ENCODE peak calls at places on chromosome 1, in nine cellular contexts. D is dorsolateral prefrontal cortex, Z is IMR-90, H is uterus, N is choroid plexus epithelial cell, A is HL-60, P is lung, R is breast epithelium, M is NB4. Y is an unnamed sample.

GRCh38 chr1:114803001-114803400 is 22.5 kb upstream of the SIKE1 start:
- DNase-seq in R (no peak), A (no peak), D (no peak), N (no peak), M (no peak), Z (no peak), H (no peak), P (no peak), Y (no peak)

GRCh38 chr1:94831636-94832035 is 11.5 kb downstream of the SLC44A3 start:
- DNase-seq in A (no peak), N (no peak), Z (no peak), D (no peak), R (no peak), P (no peak), H (no peak), M (peak; percentile 82), Y (no peak)

GRCh38 chr1:223535261-223535778 is 130.2 kb downstream of the CAPN8 start:
- DNase-seq in H (no peak), N (no peak), R (no peak), Z (no peak), M (no peak), A (no peak), D (no peak), P (no peak), Y (no peak)

GRCh38 chr1:8510041-8510823 is 192.3 kb downstream of the SLC45A1 start:
- DNase-seq in R (no peak), P (no peak), N (peak; percentile 89), D (no peak), M (no peak), A (no peak), Z (peak; percentile 88), H (peak; percentile 63), Y (no peak)

GRCh38 chr1:28835237-28835650 is 23.3 kb downstream of the OPRD1 start:
- DNase-seq in R (no peak), A (no peak), P (no peak), M (no peak), H (no peak), Z (no peak), D (no peak), N (no peak), Y (no peak)

GRCh38 chr1:212478467-212479025 is 45.8 kb downstream of the NENF start:
- DNase-seq in Z (no peak), R (peak; percentile 41), D (peak; percentile 21), M (no peak), N (no peak), H (no peak), A (no peak), P (no peak), Y (no peak)

GRCh38 chr1:39398278-39399010 is 93.0 kb upstream of the BMP8A start:
- DNase-seq in A (peak; percentile 58), H (peak; percentile 50), Z (peak; percentile 98), D (no peak), R (no peak), P (peak; percentile 72), M (peak; percentile 87), N (peak; percentile 98), Y (no peak)

GRCh38 chr1:177012342-177012741 is 152.2 kb downstream of the ASTN1 start:
- DNase-seq in D (no peak), A (no peak), M (no peak), N (no peak), H (no peak), Z (no peak), R (no peak), P (no peak), Y (no peak)

GRCh38 chr1:5389101-5389885 is 602.9 kb downstream of the NPHP4 start:
- DNase-seq in A (no peak), P (no peak), H (no peak), R (no peak), Z (no peak), M (no peak), D (no peak), N (no peak), Y (no peak)

GRCh38 chr1:31723828-31724359 is 20.1 kb upstream of the COL16A1 start:
- DNase-seq in M (peak; percentile 64), P (peak; percentile 62), R (peak; percentile 70), D (peak; percentile 64), N (peak; percentile 74), Z (peak; percentile 75), A (peak; percentile 43), H (peak; percentile 48), Y (peak; percentile 18)

GRCh38 chr1:42152119-42152518 is 1.1 kb upstream of the GUCA2B start:
- DNase-seq in A (no peak), N (no peak), Z (no peak), P (no peak), D (no peak), M (no peak), H (no peak), R (no peak), Y (no peak)

GRCh38 chr1:77036560-77036959 is 169.3 kb downstream of the ST6GALNAC5 start:
- DNase-seq in H (no peak), R (no peak), Z (peak; percentile 56), A (peak; percentile 6), M (peak; percentile 37), P (no peak), N (peak; percentile 70), D (no peak), Y (no peak)

GRCh38 chr1:19400875-19401854 is 84.2 kb downstream of the CAPZB start:
- DNase-seq in D (no peak), A (no peak), R (no peak), M (no peak), H (no peak), Z (no peak), P (no peak), N (peak; percentile 28), Y (no peak)

GRCh38 chr1:14149431-14149830 is 449.1 kb upstream of the KAZN start:
- DNase-seq in P (no peak), H (no peak), N (no peak), D (no peak), M (no peak), R (no peak), A (no peak), Z (no peak), Y (peak; percentile 15)

GRCh38 chr1:41618066-41618825 is 133.8 kb upstream of the EDN2 start:
- DNase-seq in P (peak; percentile 89), N (peak; percentile 67), D (peak; percentile 89), R (peak; percentile 89), H (peak; percentile 68), M (no peak), Z (peak; percentile 44), A (peak; percentile 12), Y (peak; percentile 32)

GRCh38 chr1:24828887-24829192 is 83.6 kb downstream of the CLIC4 start:
- DNase-seq in Z (no peak), A (no peak), R (no peak), M (no peak), N (no peak), D (no peak), P (no peak), H (no peak), Y (no peak)

GRCh38 chr1:88920845-88921244 is 29.5 kb upstream of the GTF2B start:
- DNase-seq in D (no peak), A (no peak), Z (no peak), P (no peak), M (no peak), R (no peak), N (no peak), H (no peak), Y (no peak)

GRCh38 chr1:55443175-55443933 is 228.2 kb upstream of the USP24 start:
- DNase-seq in P (peak; percentile 80), A (no peak), H (peak; percentile 85), N (peak; percentile 96), M (no peak), D (no peak), R (peak; percentile 52), Z (peak; percentile 100), Y (no peak)

GRCh38 chr1:234724517-234725176 is 114.7 kb upstream of the IRF2BP2 start:
- DNase-seq in D (no peak), M (no peak), P (peak; percentile 69), A (no peak), H (peak; percentile 85), R (peak; percentile 79), Z (no peak), N (no peak), Y (peak; percentile 64)

DNA sequence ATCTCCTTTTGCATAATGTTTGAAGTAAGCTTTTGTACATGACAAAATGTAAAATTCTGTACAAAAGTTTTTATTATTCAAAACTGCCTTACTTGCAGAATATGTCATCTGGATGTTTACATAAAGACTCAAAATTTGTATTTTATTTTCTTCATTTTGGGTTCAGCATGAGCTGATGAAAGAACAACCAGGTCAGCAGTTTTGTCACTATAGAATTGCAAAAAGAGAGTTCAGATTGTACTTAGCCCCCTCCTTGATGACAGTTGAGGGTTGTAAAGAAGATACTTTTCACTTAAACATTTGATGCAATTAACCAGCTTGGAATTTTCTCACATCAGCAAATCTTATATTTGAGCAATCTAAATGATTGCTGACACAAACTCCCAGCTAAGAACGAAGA is 669.3 kb downstream of the PLA2G4A start:
- DNase-seq in M (no peak), D (no peak), Z (no peak), H (no peak), P (no peak), N (no peak), A (no peak), R (no peak), Y (no peak)
- H3K4me3 ChIP-seq in M (no peak overlapping the region), D (no peak overlapping the region), Z (no peak overlapping the region), H (no peak overlapping the region), P (no peak overlapping the region), N (no peak overlapping the region), A (no peak overlapping the region), R (no peak overlapping the region), Y (no peak overlapping the region)

DNA sequence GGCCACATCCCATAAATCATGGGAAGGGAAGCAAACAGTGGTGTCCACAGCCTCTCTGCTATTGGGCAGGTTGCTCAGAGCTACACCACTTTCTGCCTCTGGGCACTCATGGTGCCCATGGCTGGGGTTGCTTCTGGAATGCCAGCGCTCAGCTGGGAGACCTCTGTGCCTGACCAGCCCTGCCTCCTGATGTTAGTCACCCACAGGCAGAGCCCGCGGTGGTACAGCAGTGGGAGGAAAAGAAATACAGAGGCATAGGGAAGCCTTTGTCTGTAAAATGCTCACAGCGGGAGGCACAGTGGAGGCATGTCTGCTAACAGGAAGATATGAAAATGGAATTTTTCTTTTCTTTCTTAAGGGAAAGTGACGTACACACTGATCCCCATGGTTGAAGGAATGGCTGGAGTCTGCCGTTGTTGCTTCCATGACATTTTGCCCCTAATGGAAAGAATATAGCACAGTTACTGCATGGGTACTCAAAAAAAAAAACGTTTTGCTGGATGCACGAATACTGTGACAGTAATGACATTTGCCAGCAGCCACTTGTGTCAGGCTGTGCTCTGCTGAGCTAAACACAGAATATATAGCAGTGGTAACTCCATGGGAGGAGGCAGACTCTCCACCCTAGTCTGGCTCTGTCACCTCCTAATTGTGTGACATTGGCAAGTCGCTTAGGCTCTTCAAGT is 21.9 kb downstream of the MTARC1 start:
- DNase-seq in P (no peak), D (no peak), H (no peak), A (no peak), M (no peak), N (peak; percentile 61), R (no peak), Z (no peak), Y (no peak)
- TF ChIP-seq CTCF in P (no peak), D (no peak), H (no peak), A (no peak), M (no peak), N (no peak), R (no peak), Z (no peak), Y (no peak)

GRCh38 chr1:217076902-217077301 is 353.7 kb upstream of the ESRRG start:
- DNase-seq in A (no peak), D (no peak), R (no peak), P (no peak), H (no peak), M (no peak), N (peak; percentile 22), Z (peak; percentile 77), Y (no peak)
- H3K4me3 ChIP-seq in A (no peak overlapping the region), D (peak overlapping the region; percentile 47), R (peak overlapping the region; percentile 17), P (no peak overlapping the region), H (no peak overlapping the region), M (no peak overlapping the region), N (no peak overlapping the region), Z (no peak overlapping the region), Y (no peak overlapping the region)

GRCh38 chr1:233025156-233025555 is 74.7 kb downstream of the NTPCR start:
- DNase-seq in N (peak; percentile 70), P (no peak), H (no peak), D (peak; percentile 61), Z (peak; percentile 30), M (peak; percentile 66), R (no peak), A (no peak), Y (peak; percentile 80)
- TF ChIP-seq CTCF in N (peak; percentile 85), P (peak; percentile 13), H (no peak), D (peak; percentile 52), Z (peak; percentile 30), M (peak; percentile 56), R (no peak), A (peak; percentile 23), Y (peak; percentile 78)

Y was measured in LNCaP clone FGC.